ENCODE peak calls at places on chromosome 4, in six cellular contexts. One of them, this sample, is unnamed.
A peak's percentile ranks its signal among the peaks of the same experiment; 100 is the strongest.

GRCh38 chr4:185369729-185370128 is 26.0 kb downstream of the LRP2BP start:
- DNase-seq in upper lobe of left lung: no peak
- DNase-seq in brain microvascular endothelial cell: no peak
- DNase-seq in hepatocyte: no peak
- DNase-seq in PC-9: no peak
- DNase-seq in CD4-positive, alpha-beta T cell: no peak
- DNase-seq in this sample: no peak

GRCh38 chr4:188220006-188220405 is 80.8 kb downstream of the TRIML1 start:
- DNase-seq in upper lobe of left lung: no peak
- DNase-seq in hepatocyte: no peak
- DNase-seq in CD4-positive, alpha-beta T cell: no peak
- DNase-seq in brain microvascular endothelial cell: no peak
- DNase-seq in PC-9: no peak
- DNase-seq in this sample: no peak

GRCh38 chr4:76687730-76688441 is 210.1 kb downstream of the SOWAHB start:
- DNase-seq in PC-9: peak; percentile 47
- DNase-seq in upper lobe of left lung: no peak
- DNase-seq in hepatocyte: no peak
- DNase-seq in brain microvascular endothelial cell: no peak
- DNase-seq in CD4-positive, alpha-beta T cell: no peak
- DNase-seq in this sample: no peak

GRCh38 chr4:88320780-88321373 is 36.5 kb upstream of the PPM1K start:
- DNase-seq in hepatocyte: no peak
- DNase-seq in CD4-positive, alpha-beta T cell: no peak
- DNase-seq in brain microvascular endothelial cell: peak; percentile 33
- DNase-seq in PC-9: peak; percentile 85
- DNase-seq in upper lobe of left lung: peak; percentile 40
- DNase-seq in this sample: peak; percentile 69

GRCh38 chr4:188975271-188975670 is 836.0 kb downstream of the TRIML1 start:
- DNase-seq in PC-9: no peak
- DNase-seq in brain microvascular endothelial cell: no peak
- DNase-seq in upper lobe of left lung: no peak
- DNase-seq in CD4-positive, alpha-beta T cell: no peak
- DNase-seq in hepatocyte: no peak
- DNase-seq in this sample: no peak

GRCh38 chr4:154491731-154492249 is at the start of gene DCHS2:
- DNase-seq in hepatocyte: peak; percentile 82
- DNase-seq in PC-9: no peak
- DNase-seq in CD4-positive, alpha-beta T cell: peak; percentile 3
- DNase-seq in upper lobe of left lung: no peak
- DNase-seq in brain microvascular endothelial cell: no peak
- DNase-seq in this sample: no peak

GRCh38 chr4:47798165-47798564 is 39.7 kb downstream of the CORIN start:
- DNase-seq in PC-9: no peak
- DNase-seq in upper lobe of left lung: no peak
- DNase-seq in brain microvascular endothelial cell: no peak
- DNase-seq in CD4-positive, alpha-beta T cell: no peak
- DNase-seq in hepatocyte: no peak
- DNase-seq in this sample: no peak

GRCh38 chr4:5045099-5045498 is 6.2 kb upstream of the STK32B start:
- DNase-seq in CD4-positive, alpha-beta T cell: no peak
- DNase-seq in upper lobe of left lung: peak; percentile 44
- DNase-seq in PC-9: no peak
- DNase-seq in hepatocyte: no peak
- DNase-seq in brain microvascular endothelial cell: peak; percentile 20
- DNase-seq in this sample: no peak

GRCh38 chr4:99117876-99118693 is 26.0 kb downstream of the ADH4 start:
- DNase-seq in upper lobe of left lung: no peak
- DNase-seq in brain microvascular endothelial cell: no peak
- DNase-seq in PC-9: no peak
- DNase-seq in CD4-positive, alpha-beta T cell: no peak
- DNase-seq in hepatocyte: peak; percentile 22
- DNase-seq in this sample: no peak

GRCh38 chr4:149344436-149344835 is 471.2 kb downstream of the IQCM start:
- DNase-seq in PC-9: no peak
- DNase-seq in upper lobe of left lung: no peak
- DNase-seq in brain microvascular endothelial cell: peak; percentile 57
- DNase-seq in CD4-positive, alpha-beta T cell: no peak
- DNase-seq in hepatocyte: no peak
- DNase-seq in this sample: no peak

GRCh38 chr4:20666471-20666870 is 33.8 kb upstream of the PACRGL start:
- DNase-seq in hepatocyte: no peak
- DNase-seq in CD4-positive, alpha-beta T cell: no peak
- DNase-seq in PC-9: no peak
- DNase-seq in brain microvascular endothelial cell: no peak
- DNase-seq in upper lobe of left lung: no peak
- DNase-seq in this sample: no peak

GRCh38 chr4:123952530-123953274 is 556.1 kb downstream of the SPRY1 start:
- DNase-seq in CD4-positive, alpha-beta T cell: no peak
- DNase-seq in hepatocyte: no peak
- DNase-seq in PC-9: no peak
- DNase-seq in upper lobe of left lung: no peak
- DNase-seq in brain microvascular endothelial cell: no peak
- DNase-seq in this sample: no peak

GRCh38 chr4:137601924-137602323 is 69.6 kb upstream of the PCDH18 start:
- DNase-seq in hepatocyte: peak; percentile 26
- DNase-seq in upper lobe of left lung: no peak
- DNase-seq in CD4-positive, alpha-beta T cell: no peak
- DNase-seq in PC-9: no peak
- DNase-seq in brain microvascular endothelial cell: no peak
- DNase-seq in this sample: no peak

GRCh38 chr4:110480741-110481271 is 4.9 kb downstream of the ENPEP start:
- DNase-seq in hepatocyte: no peak
- DNase-seq in brain microvascular endothelial cell: no peak
- DNase-seq in upper lobe of left lung: no peak
- DNase-seq in PC-9: no peak
- DNase-seq in CD4-positive, alpha-beta T cell: no peak
- DNase-seq in this sample: no peak

GRCh38 chr4:110636231-110636676 is 13.4 kb upstream of the PITX2 start:
- DNase-seq in CD4-positive, alpha-beta T cell: no peak
- DNase-seq in upper lobe of left lung: no peak
- DNase-seq in brain microvascular endothelial cell: no peak
- DNase-seq in PC-9: no peak
- DNase-seq in hepatocyte: no peak
- DNase-seq in this sample: no peak

GRCh38 chr4:2438822-2439718 is 20.3 kb downstream of the CFAP99 start:
- DNase-seq in upper lobe of left lung: no peak
- DNase-seq in PC-9: no peak
- DNase-seq in hepatocyte: no peak
- DNase-seq in brain microvascular endothelial cell: no peak
- DNase-seq in CD4-positive, alpha-beta T cell: no peak
- DNase-seq in this sample: no peak

GRCh38 chr4:75830906-75831305 is 71.3 kb downstream of the PPEF2 start:
- DNase-seq in PC-9: no peak
- DNase-seq in hepatocyte: no peak
- DNase-seq in brain microvascular endothelial cell: no peak
- DNase-seq in CD4-positive, alpha-beta T cell: no peak
- DNase-seq in upper lobe of left lung: no peak
- DNase-seq in this sample: no peak

GRCh38 chr4:114563536-114564315 is 34.9 kb upstream of the UGT8 start:
- DNase-seq in brain microvascular endothelial cell: peak; percentile 17
- DNase-seq in PC-9: no peak
- DNase-seq in CD4-positive, alpha-beta T cell: no peak
- DNase-seq in upper lobe of left lung: no peak
- DNase-seq in hepatocyte: peak; percentile 59
- DNase-seq in this sample: no peak

GRCh38 chr4:176222149-176222548 is 26.8 kb upstream of the SPATA4 start:
- DNase-seq in upper lobe of left lung: no peak
- DNase-seq in PC-9: no peak
- DNase-seq in hepatocyte: no peak
- DNase-seq in brain microvascular endothelial cell: no peak
- DNase-seq in CD4-positive, alpha-beta T cell: no peak
- DNase-seq in this sample: no peak

DNA sequence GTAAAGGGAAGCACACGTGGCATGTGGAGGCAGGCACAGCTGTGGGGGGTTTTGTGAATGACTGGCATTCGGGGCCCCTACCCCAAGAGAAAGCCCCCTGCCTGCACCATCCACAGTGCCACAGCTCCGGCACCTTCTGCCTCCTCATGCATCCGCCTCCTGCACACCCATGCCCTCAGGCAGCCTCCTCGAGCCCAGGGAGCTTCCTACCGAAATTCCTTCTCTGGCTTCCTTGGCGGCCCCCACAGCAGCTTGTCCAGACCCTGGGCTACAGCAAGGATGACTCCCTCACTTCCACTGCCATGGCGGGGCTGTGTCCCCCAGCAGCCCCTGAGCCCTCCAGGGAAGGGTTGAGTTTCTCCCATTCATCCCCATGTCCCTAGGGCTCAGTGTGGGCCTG is 99.9 kb downstream of the WFS1 start:
- DNase-seq in CD4-positive, alpha-beta T cell: no peak
- DNase-seq in PC-9: no peak
- DNase-seq in brain microvascular endothelial cell: no peak
- DNase-seq in upper lobe of left lung: no peak
- DNase-seq in hepatocyte: no peak
- DNase-seq in this sample: no peak
- H3K27me3 ChIP-seq in CD4-positive, alpha-beta T cell: no peaks in the 10 kb centered on the region
- H3K27me3 ChIP-seq in PC-9: no peaks in the 10 kb centered on the region
- H3K27me3 ChIP-seq in brain microvascular endothelial cell: no peaks in the 10 kb centered on the region
- H3K27me3 ChIP-seq in upper lobe of left lung: no peaks in the 10 kb centered on the region
- H3K27me3 ChIP-seq in hepatocyte: peaks cover 24% of the 10 kb centered on the region
- H3K27me3 ChIP-seq in this sample: no peaks in the 10 kb centered on the region

DNA sequence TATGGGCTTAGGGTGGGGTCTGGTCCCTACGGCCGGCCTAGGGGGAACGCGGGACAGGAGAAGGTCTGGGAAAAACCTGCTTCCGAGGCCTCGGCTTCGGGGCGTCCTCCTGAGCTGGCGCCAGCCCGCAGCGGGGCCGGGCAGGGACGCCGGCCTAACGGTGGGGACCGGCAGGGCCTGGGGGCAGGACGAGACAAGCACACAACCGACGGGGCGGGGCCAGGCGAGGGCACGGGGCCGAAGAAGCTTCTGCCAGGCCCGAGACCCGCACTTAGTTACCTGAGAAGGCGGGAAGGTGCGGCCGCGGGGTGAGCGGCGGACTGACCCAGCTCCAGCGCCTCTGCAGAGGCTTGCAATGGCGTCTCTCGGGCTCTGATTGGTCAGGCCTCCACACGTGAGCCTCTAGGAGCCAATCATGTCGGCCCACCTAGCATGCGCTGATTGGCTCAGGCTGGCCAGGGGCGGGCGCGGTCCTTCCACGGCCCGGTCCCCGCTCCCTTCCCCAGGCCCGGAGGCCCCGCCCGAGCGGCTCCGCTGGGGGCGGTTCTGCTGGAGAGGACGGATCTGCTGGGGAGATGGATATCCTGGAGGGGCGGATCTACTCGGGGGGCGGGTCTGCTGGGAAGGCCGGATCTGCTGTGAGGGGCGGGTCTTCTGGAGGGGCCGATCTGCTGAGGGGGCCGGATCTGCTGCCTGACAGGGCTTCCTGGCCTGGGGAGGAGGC is 44.3 kb downstream of the CPLX1 start:
- DNase-seq in CD4-positive, alpha-beta T cell: peak; percentile 99
- DNase-seq in hepatocyte: peak; percentile 99
- DNase-seq in upper lobe of left lung: peak; percentile 99
- DNase-seq in brain microvascular endothelial cell: peak; percentile 98
- DNase-seq in PC-9: peak; percentile 97
- DNase-seq in this sample: peak; percentile 99
- H3K27ac ChIP-seq in CD4-positive, alpha-beta T cell: peak overlapping the region; percentile 80
- H3K27ac ChIP-seq in hepatocyte: peak overlapping the region; percentile 96
- H3K27ac ChIP-seq in upper lobe of left lung: peak overlapping the region; percentile 90
- H3K27ac ChIP-seq in brain microvascular endothelial cell: peak overlapping the region; percentile 88
- H3K27ac ChIP-seq in PC-9: peak overlapping the region; percentile 92
- H3K27ac ChIP-seq in this sample: peak overlapping the region; percentile 96

GRCh38 chr4:89439533-89439932 is 131.9 kb upstream of the GPRIN3 start:
- DNase-seq in PC-9: no peak
- DNase-seq in upper lobe of left lung: no peak
- DNase-seq in hepatocyte: no peak
- DNase-seq in brain microvascular endothelial cell: no peak
- DNase-seq in CD4-positive, alpha-beta T cell: no peak
- DNase-seq in this sample: no peak

GRCh38 chr4:89438102-89438831 is 130.7 kb upstream of the GPRIN3 start:
- DNase-seq in hepatocyte: peak; percentile 66
- DNase-seq in CD4-positive, alpha-beta T cell: peak; percentile 32
- DNase-seq in PC-9: no peak
- DNase-seq in brain microvascular endothelial cell: peak; percentile 4
- DNase-seq in upper lobe of left lung: peak; percentile 34
- DNase-seq in this sample: peak; percentile 54

GRCh38 chr4:89434364-89434988 is 126.9 kb upstream of the GPRIN3 start:
- DNase-seq in hepatocyte: peak; percentile 34
- DNase-seq in CD4-positive, alpha-beta T cell: no peak
- DNase-seq in PC-9: no peak
- DNase-seq in upper lobe of left lung: no peak
- DNase-seq in brain microvascular endothelial cell: peak; percentile 25
- DNase-seq in this sample: no peak
- TF ChIP-seq CTCF in hepatocyte: peak; percentile 80
- TF ChIP-seq CTCF in CD4-positive, alpha-beta T cell: peak; percentile 90
- TF ChIP-seq CTCF in PC-9: peak; percentile 65
- TF ChIP-seq CTCF in upper lobe of left lung: peak; percentile 50
- TF ChIP-seq CTCF in brain microvascular endothelial cell: peak; percentile 76
- TF ChIP-seq CTCF in this sample: peak; percentile 33

GRCh38 chr4:1047976-1048780 is 36.8 kb downstream of the FGFRL1 start:
- DNase-seq in CD4-positive, alpha-beta T cell: no peak
- DNase-seq in upper lobe of left lung: no peak
- DNase-seq in PC-9: no peak
- DNase-seq in brain microvascular endothelial cell: no peak
- DNase-seq in hepatocyte: no peak
- DNase-seq in this sample: no peak

GRCh38 chr4:1045595-1046201 is 34.3 kb downstream of the FGFRL1 start:
- DNase-seq in brain microvascular endothelial cell: no peak
- DNase-seq in PC-9: no peak
- DNase-seq in CD4-positive, alpha-beta T cell: no peak
- DNase-seq in hepatocyte: no peak
- DNase-seq in upper lobe of left lung: no peak
- DNase-seq in this sample: no peak

GRCh38 chr4:1045193-1045594 is 33.8 kb downstream of the FGFRL1 start:
- DNase-seq in hepatocyte: no peak
- DNase-seq in brain microvascular endothelial cell: no peak
- DNase-seq in CD4-positive, alpha-beta T cell: no peak
- DNase-seq in upper lobe of left lung: no peak
- DNase-seq in PC-9: no peak
- DNase-seq in this sample: no peak

GRCh38 chr4:1048781-1049590 is 37.6 kb downstream of the FGFRL1 start:
- DNase-seq in PC-9: no peak
- DNase-seq in CD4-positive, alpha-beta T cell: no peak
- DNase-seq in hepatocyte: no peak
- DNase-seq in upper lobe of left lung: no peak
- DNase-seq in brain microvascular endothelial cell: no peak
- DNase-seq in this sample: peak; percentile 59

DNA sequence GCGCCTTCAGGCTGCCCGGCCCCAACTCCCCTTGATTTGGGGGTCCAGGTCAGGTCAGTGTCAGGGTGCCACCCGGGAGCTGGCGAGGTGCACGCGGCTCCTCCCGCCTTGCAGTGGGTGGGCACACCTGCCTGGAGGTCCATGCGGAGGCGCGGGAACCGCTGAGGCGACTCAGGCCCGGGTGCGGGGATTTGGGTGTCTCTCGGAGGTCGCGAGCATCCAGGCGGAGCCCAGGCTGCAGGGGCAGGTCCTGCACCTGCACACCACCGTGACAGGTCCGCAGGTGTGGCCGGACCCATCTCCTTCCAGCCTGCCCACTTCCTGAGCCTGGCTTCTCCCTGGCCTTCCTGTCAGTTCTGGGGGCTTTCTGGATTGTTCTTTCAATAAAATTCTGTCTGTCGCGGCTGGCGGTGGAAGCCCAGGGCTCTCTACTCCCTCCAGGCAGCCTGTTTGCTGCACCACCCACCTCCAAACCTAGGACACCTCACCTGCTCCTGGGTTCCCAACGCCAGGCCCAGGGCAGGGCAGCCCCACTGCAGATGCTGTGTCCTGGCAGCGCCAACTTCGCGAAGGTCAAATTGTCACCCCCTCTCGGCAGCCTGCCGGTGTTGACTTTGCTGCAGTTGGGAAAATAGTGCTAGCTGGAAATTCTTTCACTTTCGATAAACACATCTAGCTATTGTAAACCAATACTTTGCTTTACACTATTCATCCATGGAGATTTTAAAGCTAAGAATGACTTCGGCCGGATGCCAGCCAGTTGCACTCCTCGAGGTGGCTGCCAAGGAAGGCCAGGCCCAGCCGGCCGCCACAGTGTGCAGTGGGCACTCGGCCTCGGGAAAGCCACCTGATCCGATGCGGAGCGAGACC is 35.9 kb downstream of the FGFRL1 start:
- DNase-seq in PC-9: no peak
- DNase-seq in upper lobe of left lung: no peak
- DNase-seq in CD4-positive, alpha-beta T cell: no peak
- DNase-seq in hepatocyte: no peak
- DNase-seq in brain microvascular endothelial cell: no peak
- DNase-seq in this sample: no peak
- H3K27me3 ChIP-seq in PC-9: peaks cover 33% of the 10 kb centered on the region
- H3K27me3 ChIP-seq in upper lobe of left lung: peaks cover 9% of the 10 kb centered on the region
- H3K27me3 ChIP-seq in CD4-positive, alpha-beta T cell: peaks cover 33% of the 10 kb centered on the region
- H3K27me3 ChIP-seq in hepatocyte: peaks cover 5% of the 10 kb centered on the region
- H3K27me3 ChIP-seq in brain microvascular endothelial cell: peaks cover 2% of the 10 kb centered on the region
- H3K27me3 ChIP-seq in this sample: peaks cover 12% of the 10 kb centered on the region